ENCODE peak calls at places on chromosomes 6 and 20, in seven cellular contexts. T, C, M, J, Q, H and U are unnamed samples.
A peak's percentile ranks its signal among the peaks of the same experiment; 100 is the strongest.

GRCh38 chr20:51980277-51980676 is 178.0 kb upstream of the SALL4 start:
- DNase-seq in T (no peak), C (no peak), M (no peak), J (no peak), Q (no peak), H (no peak), U (no peak)

GRCh38 chr6:136466789-136467585 is 83.2 kb downstream of the MAP7 start:
- DNase-seq in T (no peak), C (no peak), M (no peak), J (no peak), Q (no peak), H (peak; percentile 7), U (no peak)

GRCh38 chr6:29749668-29750067 is 26.4 kb downstream of the HLA-F start:
- DNase-seq in T (no peak), C (no peak), M (no peak), J (no peak), Q (no peak), H (no peak), U (no peak)

GRCh38 chr6:128098000-128098581 is 197.2 kb upstream of the THEMIS start:
- DNase-seq in T (no peak), C (no peak), M (no peak), J (no peak), Q (peak; percentile 19), H (no peak), U (no peak)

GRCh38 chr6:127162808-127163207 is 44.3 kb downstream of the RSPO3 start:
- DNase-seq in T (no peak), C (no peak), M (no peak), J (no peak), Q (no peak), H (no peak), U (no peak)

GRCh38 chr6:52505726-52506501 is 70.9 kb downstream of the TRAM2 start:
- DNase-seq in T (no peak), C (no peak), M (no peak), J (no peak), Q (no peak), H (no peak), U (no peak)

GRCh38 chr6:2658788-2659187 is 91.9 kb downstream of the MYLK4 start:
- DNase-seq in T (no peak), C (no peak), M (no peak), J (no peak), Q (peak; percentile 10), H (no peak), U (no peak)

GRCh38 chr6:158907931-158908330 is 88.8 kb upstream of the EZR start:
- DNase-seq in T (no peak), C (no peak), M (no peak), J (no peak), Q (no peak), H (no peak), U (no peak)

GRCh38 chr6:13765570-13765969 is 48.8 kb downstream of the MCUR1 start:
- DNase-seq in T (peak; percentile 16), C (no peak), M (no peak), J (no peak), Q (peak; percentile 34), H (no peak), U (no peak)

GRCh38 chr6:87378947-87379346 is 28.8 kb upstream of the CFAP206 start:
- DNase-seq in T (no peak), C (no peak), M (no peak), J (no peak), Q (no peak), H (no peak), U (no peak)

GRCh38 chr20:11529046-11529445 is 388.6 kb upstream of the BTBD3 start:
- DNase-seq in T (no peak), C (no peak), M (no peak), J (no peak), Q (no peak), H (no peak), U (no peak)

GRCh38 chr6:90369651-90370050 is 73.0 kb upstream of the BACH2 start:
- DNase-seq in T (no peak), C (no peak), M (no peak), J (no peak), Q (no peak), H (no peak), U (no peak)

GRCh38 chr6:44377484-44377883 is 10.0 kb upstream of the CDC5L start:
- DNase-seq in T (no peak), C (no peak), M (no peak), J (no peak), Q (no peak), H (no peak), U (no peak)